ENCODE peak calls at places on chromosomes 5 and 9, in ten cellular contexts. G is foreskin fibroblast; V is GM13977; Q is CD8-positive, alpha-beta T cell; A is fibroblast of the aortic adventitia; L is foreskin keratinocyte; N is HFFc6; E is uterus; T is cardiac fibroblast; S is mammary epithelial cell. K is an unnamed sample.

GRCh38 chr9:135949666-135950134 is 11.5 kb downstream of the UBAC1 start:
- DNase-seq in G (no peak), V (no peak), Q (no peak), A (no peak), L (no peak), N (no peak), E (no peak), T (no peak), S (no peak), K (no peak)

GRCh38 chr5:32044904-32045303 is 129.2 kb downstream of the GOLPH3 start:
- DNase-seq in G (peak), V (no peak), Q (no peak), A (peak), L (peak), N (peak), E (no peak), T (peak), S (peak), K (no peak)

GRCh38 chr9:20538956-20539355 is 83.3 kb downstream of the MLLT3 start:
- DNase-seq in G (no peak), V (no peak), Q (no peak), A (no peak), L (peak), N (peak), E (no peak), T (peak), S (peak), K (no peak)

GRCh38 chr9:137017791-137018497 is 10.1 kb downstream of the ABCA2 start:
- DNase-seq in G (no peak), V (no peak), Q (no peak), A (no peak), L (no peak), N (no peak), E (no peak), T (no peak), S (no peak), K (no peak)

GRCh38 chr5:113488645-113489184 is 462 bp upstream of the MCC start:
- DNase-seq in G (no peak), V (no peak), Q (no peak), A (peak), L (no peak), N (no peak), E (no peak), T (no peak), S (no peak), K (no peak)

GRCh38 chr9:117325789-117326185 is 89.1 kb downstream of the ASTN2 start:
- DNase-seq in G (no peak), V (no peak), Q (no peak), A (no peak), L (no peak), N (no peak), E (no peak), T (no peak), S (no peak), K (no peak)

GRCh38 chr9:134192311-134192950 is 28.1 kb upstream of the RNU6ATAC start:
- DNase-seq in G (no peak), V (no peak), Q (no peak), A (no peak), L (no peak), N (no peak), E (peak), T (no peak), S (no peak), K (no peak)

GRCh38 chr9:19641046-19641445 is 147.8 kb downstream of the SLC24A2 start:
- DNase-seq in G (no peak), V (no peak), Q (no peak), A (peak), L (no peak), N (no peak), E (no peak), T (peak), S (no peak), K (no peak)

GRCh38 chr5:167358868-167359492 is 932.5 kb upstream of the WWC1 start:
- DNase-seq in G (no peak), V (no peak), Q (no peak), A (no peak), L (no peak), N (no peak), E (no peak), T (no peak), S (no peak), K (no peak)

GRCh38 chr9:100785946-100786345 is 208.1 kb downstream of the CAVIN4 start:
- DNase-seq in G (no peak), V (no peak), Q (no peak), A (no peak), L (no peak), N (no peak), E (no peak), T (no peak), S (no peak), K (no peak)

GRCh38 chr5:38847549-38848341 is 1.9 kb downstream of the OSMR start:
- DNase-seq in G (no peak), V (no peak), Q (no peak), A (peak), L (peak), N (no peak), E (no peak), T (peak), S (no peak), K (no peak)

GRCh38 chr9:23571414-23572104 is 254.5 kb downstream of the ELAVL2 start:
- DNase-seq in G (no peak), V (no peak), Q (no peak), A (no peak), L (no peak), N (no peak), E (no peak), T (no peak), S (no peak), K (no peak)

GRCh38 chr9:84781431-84781830 is 111.9 kb downstream of the NTRK2 start:
- DNase-seq in G (no peak), V (peak), Q (no peak), A (peak), L (no peak), N (no peak), E (no peak), T (peak), S (peak), K (no peak)

GRCh38 chr5:142096382-142096781 is 12.2 kb upstream of the NDFIP1 start:
- DNase-seq in G (no peak), V (no peak), Q (peak), A (no peak), L (no peak), N (no peak), E (no peak), T (no peak), S (no peak), K (no peak)

GRCh38 chr9:115118471-115119156 is 657 bp upstream of the TNC start:
- DNase-seq in G (peak), V (no peak), Q (no peak), A (peak), L (peak), N (peak), E (peak), T (peak), S (peak), K (no peak)

GRCh38 chr9:136590788-136591187 is 44.9 kb upstream of the NOTCH1 start:
- DNase-seq in G (no peak), V (no peak), Q (no peak), A (no peak), L (no peak), N (no peak), E (no peak), T (no peak), S (no peak), K (no peak)

GRCh38 chr5:66949066-66949465 is 247.5 kb downstream of the CD180 start:
- DNase-seq in G (no peak), V (no peak), Q (no peak), A (no peak), L (no peak), N (no peak), E (no peak), T (no peak), S (peak), K (no peak)

GRCh38 chr9:38022995-38023394 is 46.0 kb downstream of the SHB start:
- DNase-seq in G (no peak), V (no peak), Q (no peak), A (no peak), L (no peak), N (no peak), E (no peak), T (no peak), S (no peak), K (no peak)

GRCh38 chr9:92610470-92611420 is 59.2 kb downstream of the IPPK start:
- DNase-seq in G (peak), V (no peak), Q (no peak), A (no peak), L (no peak), N (no peak), E (peak), T (peak), S (no peak), K (no peak)

GRCh38 chr5:113274836-113275414 is 159.9 kb downstream of the TSSK1B start:
- DNase-seq in G (no peak), V (no peak), Q (no peak), A (no peak), L (no peak), N (no peak), E (no peak), T (no peak), S (no peak), K (no peak)

GRCh38 chr5:61167382-61167781 is 5.1 kb upstream of the SMIM15 start:
- DNase-seq in G (peak), V (peak), Q (no peak), A (peak), L (peak), N (no peak), E (no peak), T (peak), S (peak), K (no peak)

GRCh38 chr9:121463026-121463827 is 36.4 kb downstream of the GGTA1 start:
- DNase-seq in G (no peak), V (peak), Q (peak), A (peak), L (no peak), N (no peak), E (no peak), T (peak), S (no peak), K (no peak)

GRCh38 chr5:23412011-23412410 is 95.4 kb upstream of the PRDM9 start:
- DNase-seq in G (no peak), V (no peak), Q (no peak), A (no peak), L (peak), N (no peak), E (no peak), T (peak), S (peak), K (no peak)

GRCh38 chr5:95390812-95391492 is at the start of gene FAM81B:
- DNase-seq in G (peak), V (no peak), Q (no peak), A (peak), L (no peak), N (peak), E (no peak), T (no peak), S (no peak), K (no peak)

GRCh38 chr9:90999425-91000397 is 198.1 kb downstream of the SYK start:
- DNase-seq in G (peak), V (no peak), Q (no peak), A (peak), L (peak), N (peak), E (no peak), T (no peak), S (peak), K (no peak)

GRCh38 chr5:87906962-87907361 is 361.7 kb downstream of the TMEM161B start:
- DNase-seq in G (no peak), V (no peak), Q (no peak), A (no peak), L (no peak), N (no peak), E (no peak), T (no peak), S (no peak), K (no peak)

GRCh38 chr9:136022731-136023400 is 61.7 kb upstream of the UBAC1 start:
- DNase-seq in G (no peak), V (no peak), Q (no peak), A (no peak), L (no peak), N (no peak), E (no peak), T (no peak), S (no peak), K (peak)

DNA sequence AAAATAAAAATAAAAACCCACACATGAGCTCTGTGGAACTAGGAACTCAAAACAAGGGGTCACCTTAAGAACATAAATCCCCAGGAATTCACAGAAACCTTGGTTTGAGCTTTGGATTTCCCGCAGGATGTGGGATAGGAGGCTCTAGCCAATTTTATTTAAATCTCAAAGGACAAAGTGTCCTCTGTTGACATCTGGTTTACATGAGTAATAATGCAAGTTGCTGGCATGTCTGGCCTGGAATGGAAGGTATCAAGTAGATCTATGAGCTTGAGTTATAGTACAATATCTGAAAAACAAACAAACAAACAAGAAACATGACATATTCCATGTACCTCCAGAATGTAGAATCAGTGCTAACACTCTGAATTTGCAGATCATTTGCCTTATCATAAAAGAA is 94.2 kb upstream of the SLIT3 start:
- DNase-seq in G (no peak), V (no peak), Q (no peak), A (no peak), L (peak), N (no peak), E (no peak), T (no peak), S (peak), K (no peak)
- TF ChIP-seq CTCF in G (no peak), V (no peak), Q (no peak), A (no peak), L (no peak), N (no peak), E (no peak), T (no peak), S (no peak), K (no peak)

DNA sequence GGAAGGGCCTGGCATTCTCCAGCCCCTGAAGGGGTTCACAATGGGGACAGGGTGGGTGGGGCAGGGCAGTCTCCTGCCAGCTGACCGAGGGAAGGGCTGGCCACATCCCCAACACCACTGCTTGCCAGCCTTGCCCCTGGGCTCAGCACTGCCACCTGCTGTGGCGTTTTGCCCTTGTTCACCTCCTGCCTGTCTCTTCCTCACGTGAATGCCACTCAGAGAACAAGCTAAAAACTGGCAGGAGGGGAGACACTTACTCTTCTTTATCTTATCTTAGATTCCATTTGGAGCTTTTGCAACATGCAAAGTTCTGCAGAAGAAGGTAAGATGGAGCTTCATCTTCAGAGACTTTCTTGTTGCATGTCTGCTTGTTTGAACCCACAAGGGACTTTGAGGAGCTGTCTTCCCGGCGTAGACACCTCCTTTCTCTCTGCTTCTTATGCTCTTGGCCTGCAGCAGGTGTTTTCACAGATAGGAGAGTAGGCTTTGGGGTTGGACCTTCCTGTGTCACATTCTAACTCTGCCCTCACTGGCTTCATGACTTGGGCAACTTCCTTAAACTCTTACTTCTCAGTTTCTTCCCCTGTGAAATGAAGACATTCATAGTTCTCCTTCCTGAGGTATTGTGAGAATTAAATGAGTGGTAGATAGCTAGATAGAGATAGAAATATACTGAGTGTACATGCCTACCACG is 4.1 kb downstream of the LRSAM1 start:
- DNase-seq in G (no peak), V (no peak), Q (no peak), A (peak), L (no peak), N (no peak), E (no peak), T (no peak), S (peak), K (peak)
- TF ChIP-seq CTCF in G (peak), V (peak), Q (no peak), A (no peak), L (peak), N (peak), E (no peak), T (peak), S (peak), K (no peak)

DNA sequence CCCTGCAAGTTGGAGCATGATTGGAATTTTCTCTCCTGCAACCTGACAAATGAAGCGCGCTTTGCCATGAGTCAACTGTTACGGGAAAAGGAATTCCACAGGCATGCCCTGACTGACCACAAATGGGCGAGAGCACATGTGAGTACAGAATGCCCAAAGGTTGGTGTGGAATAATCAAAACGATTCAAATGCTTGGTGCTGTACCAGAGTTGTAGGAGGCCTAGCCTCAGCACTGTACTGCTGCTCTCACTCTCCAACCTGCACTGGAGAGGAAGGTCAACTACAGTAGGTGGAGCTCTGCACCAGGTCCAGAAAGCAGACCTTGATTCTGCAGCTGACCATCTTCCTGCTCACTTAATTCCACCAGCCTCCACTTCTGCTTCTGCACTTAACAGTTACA is 406.9 kb upstream of the ACTBL2 start:
- DNase-seq in G (peak), V (no peak), Q (no peak), A (peak), L (peak), N (peak), E (no peak), T (peak), S (peak), K (no peak)
- TF ChIP-seq CTCF in G (peak), V (no peak), Q (no peak), A (peak), L (peak), N (peak), E (no peak), T (peak), S (peak), K (no peak)

DNA sequence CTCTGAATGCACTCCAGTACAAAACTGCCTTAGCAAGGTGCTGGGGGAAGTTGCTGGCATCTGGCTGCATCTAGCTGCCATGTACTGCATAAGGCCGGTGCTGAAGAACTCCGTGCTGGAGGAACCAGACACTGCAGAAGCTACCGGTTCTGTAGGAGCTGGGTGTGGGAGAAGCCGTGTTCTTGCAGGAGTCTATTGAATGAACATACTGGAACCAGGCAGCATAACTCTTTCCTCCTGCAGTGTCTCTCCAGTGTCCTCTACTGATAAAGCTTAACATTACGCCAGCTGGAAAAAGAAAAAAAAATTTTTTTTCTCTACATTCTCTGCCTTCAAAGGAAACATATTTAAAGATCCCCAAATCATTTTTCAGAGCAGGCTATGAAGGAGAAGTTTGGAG is 38.5 kb downstream of the VPS13A start:
- DNase-seq in G (peak), V (no peak), Q (no peak), A (peak), L (no peak), N (no peak), E (no peak), T (peak), S (no peak), K (no peak)
- TF ChIP-seq CTCF in G (no peak), V (peak), Q (no peak), A (peak), L (peak), N (peak), E (no peak), T (peak), S (peak), K (no peak)

DNA sequence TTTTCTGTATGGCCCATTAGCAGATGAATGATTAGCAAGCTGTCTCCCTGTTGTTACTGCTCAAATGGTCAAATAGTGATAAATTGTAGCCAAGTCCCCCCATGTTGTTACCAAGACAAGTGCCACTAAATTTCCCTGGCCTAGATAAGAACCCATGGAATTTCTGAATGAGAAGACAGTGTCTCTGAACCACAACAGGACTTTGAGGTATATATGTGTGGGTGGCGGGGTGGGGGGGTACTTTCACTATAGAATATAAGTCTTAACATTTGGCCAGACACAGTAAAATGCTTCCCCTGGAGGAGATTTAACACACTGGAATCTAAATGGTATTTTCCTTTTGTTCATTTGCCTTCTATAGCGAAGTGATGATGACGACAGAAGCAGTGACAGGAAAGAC is 28.7 kb downstream of the XPA start:
- DNase-seq in G (no peak), V (no peak), Q (no peak), A (no peak), L (no peak), N (no peak), E (no peak), T (no peak), S (no peak), K (no peak)
- TF ChIP-seq CTCF in G (no peak), V (no peak), Q (no peak), A (no peak), L (no peak), N (no peak), E (no peak), T (no peak), S (no peak), K (no peak)

DNA sequence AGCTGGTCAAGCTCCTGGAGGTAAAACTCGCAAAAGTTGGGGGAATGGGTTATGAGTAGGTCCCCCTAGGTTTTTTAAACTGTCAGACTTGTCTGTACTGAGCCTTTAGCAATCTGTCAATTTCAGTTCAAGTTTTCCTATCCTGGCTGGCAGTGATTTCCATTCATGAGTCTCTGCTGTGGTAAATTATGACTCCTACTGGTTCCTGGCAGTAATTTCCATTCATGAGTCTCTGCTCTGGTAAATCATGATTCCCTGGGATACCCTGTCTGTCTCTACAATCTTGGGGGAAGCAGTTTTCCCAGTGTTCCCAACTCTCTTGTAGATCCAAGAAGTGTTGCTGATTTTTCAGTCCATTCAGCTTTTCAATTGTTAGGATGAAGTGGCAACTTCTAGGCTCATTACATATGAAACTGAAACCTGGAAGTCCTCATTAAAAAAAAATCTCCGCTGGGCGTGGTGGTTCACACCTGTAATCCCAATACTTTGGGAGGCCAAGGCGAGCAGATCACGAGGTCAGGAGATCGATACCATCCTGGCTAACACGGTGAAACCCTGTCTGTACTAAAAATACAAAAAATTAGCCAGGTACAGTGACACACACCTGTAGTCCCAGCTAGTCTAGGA is 91.3 kb upstream of the GPBP1 start:
- DNase-seq in G (no peak), V (no peak), Q (no peak), A (peak), L (peak), N (peak), E (no peak), T (peak), S (peak), K (no peak)
- TF ChIP-seq CTCF in G (peak), V (no peak), Q (no peak), A (peak), L (peak), N (peak), E (no peak), T (peak), S (peak), K (no peak)

K was measured in CD14-positive monocyte.